ENCODE peak calls at places on chromosomes 1 and 21, in five cellular contexts. U is AG04449, E is thoracic aorta, T is fibroblast of mammary gland, Q is cardiac muscle cell. M is an unnamed sample.

GRCh38 chr1:228315945-228316588 is 90.6 kb downstream of the TRIM11 start:
- DNase-seq in U (no peak), E (no peak), T (no peak), Q (no peak), M (no peak)

GRCh38 chr1:159854101-159854692 is 8.3 kb downstream of the VSIG8 start:
- DNase-seq in T (peak), U (no peak), Q (peak), E (peak), M (no peak)

GRCh38 chr1:11744287-11744686 is 8.4 kb downstream of the AGTRAP start:
- DNase-seq in Q (no peak), E (no peak), T (no peak), U (no peak), M (no peak)

GRCh38 chr1:221392453-221392852 is 349.4 kb downstream of the DUSP10 start:
- DNase-seq in Q (no peak), E (peak), U (peak), T (peak), M (peak)

GRCh38 chr1:94895518-94895917 is 31.4 kb downstream of the CNN3 start:
- DNase-seq in T (no peak), U (no peak), E (no peak), Q (no peak), M (no peak)

GRCh38 chr1:205301842-205302588 is 19.5 kb downstream of the NUAK2 start:
- DNase-seq in T (peak), Q (no peak), U (no peak), E (no peak), M (no peak)

GRCh38 chr1:241423541-241424479 is 66.8 kb upstream of the RGS7 start:
- DNase-seq in U (no peak), T (peak), Q (peak), E (no peak), M (no peak)

GRCh38 chr1:99754055-99754626 is 12.3 kb downstream of the FRRS1 start:
- DNase-seq in Q (no peak), E (no peak), U (no peak), T (no peak), M (no peak)

GRCh38 chr1:201893431-201893830 is 4.7 kb downstream of the SHISA4 start:
- DNase-seq in U (no peak), T (no peak), E (no peak), Q (no peak), M (no peak)

GRCh38 chr21:31596055-31596454 is 63.4 kb upstream of the SOD1 start:
- DNase-seq in T (no peak), Q (no peak), E (no peak), U (no peak), M (no peak)

GRCh38 chr1:101235696-101236545 is 898 bp upstream of the S1PR1 start:
- DNase-seq in T (peak), U (no peak), Q (peak), E (no peak), M (peak)

GRCh38 chr1:94873520-94874351 is 53.2 kb downstream of the CNN3 start:
- DNase-seq in Q (peak), E (no peak), U (no peak), T (peak), M (peak)

GRCh38 chr1:16143566-16144324 is 12.1 kb downstream of the EPHA2 start:
- DNase-seq in E (no peak), U (no peak), T (no peak), Q (peak), M (peak)

GRCh38 chr21:44337941-44338895 is 972 bp downstream of the CFAP410 start:
- DNase-seq in E (peak), U (peak), Q (peak), T (peak), M (peak)

GRCh38 chr1:88876573-88877335 is 14.6 kb downstream of the GTF2B start:
- DNase-seq in U (no peak), Q (no peak), E (no peak), T (no peak), M (no peak)

GRCh38 chr1:238061967-238062613 is 171.4 kb upstream of the ZP4 start:
- DNase-seq in Q (no peak), T (peak), E (no peak), U (no peak), M (peak)

GRCh38 chr1:197557302-197557701 is 218.0 kb downstream of the DENND1B start:
- DNase-seq in E (no peak), T (peak), U (no peak), Q (no peak), M (peak)

GRCh38 chr1:16458801-16459200 is 18.3 kb downstream of the NECAP2 start:
- DNase-seq in E (no peak), U (no peak), Q (no peak), T (no peak), M (no peak)

DNA sequence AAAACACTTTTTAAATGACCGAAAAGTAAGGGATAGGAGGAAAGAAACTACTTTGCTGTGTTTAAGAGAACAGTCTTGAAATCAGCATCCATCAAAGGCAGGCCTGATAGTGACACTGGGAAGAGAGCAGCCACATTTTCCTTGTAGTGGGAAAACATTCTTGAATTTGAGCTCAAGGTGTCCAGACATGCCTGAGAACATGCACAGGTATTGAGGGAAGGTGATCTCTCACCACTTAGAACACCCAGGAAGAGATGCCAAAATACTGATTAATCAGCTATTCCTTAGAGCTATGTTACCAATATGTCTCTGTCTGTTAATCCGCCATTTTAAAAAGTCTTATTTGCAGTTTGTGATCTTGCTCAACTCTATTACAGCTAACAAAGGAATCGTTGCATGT is 25.9 kb downstream of the IL12RB2 start:
- DNase-seq in T (no peak), Q (no peak), U (no peak), E (no peak), M (peak)
- H3K4me3 ChIP-seq in T (no peak), Q (no peak), U (no peak), E (no peak), M (no peak)

DNA sequence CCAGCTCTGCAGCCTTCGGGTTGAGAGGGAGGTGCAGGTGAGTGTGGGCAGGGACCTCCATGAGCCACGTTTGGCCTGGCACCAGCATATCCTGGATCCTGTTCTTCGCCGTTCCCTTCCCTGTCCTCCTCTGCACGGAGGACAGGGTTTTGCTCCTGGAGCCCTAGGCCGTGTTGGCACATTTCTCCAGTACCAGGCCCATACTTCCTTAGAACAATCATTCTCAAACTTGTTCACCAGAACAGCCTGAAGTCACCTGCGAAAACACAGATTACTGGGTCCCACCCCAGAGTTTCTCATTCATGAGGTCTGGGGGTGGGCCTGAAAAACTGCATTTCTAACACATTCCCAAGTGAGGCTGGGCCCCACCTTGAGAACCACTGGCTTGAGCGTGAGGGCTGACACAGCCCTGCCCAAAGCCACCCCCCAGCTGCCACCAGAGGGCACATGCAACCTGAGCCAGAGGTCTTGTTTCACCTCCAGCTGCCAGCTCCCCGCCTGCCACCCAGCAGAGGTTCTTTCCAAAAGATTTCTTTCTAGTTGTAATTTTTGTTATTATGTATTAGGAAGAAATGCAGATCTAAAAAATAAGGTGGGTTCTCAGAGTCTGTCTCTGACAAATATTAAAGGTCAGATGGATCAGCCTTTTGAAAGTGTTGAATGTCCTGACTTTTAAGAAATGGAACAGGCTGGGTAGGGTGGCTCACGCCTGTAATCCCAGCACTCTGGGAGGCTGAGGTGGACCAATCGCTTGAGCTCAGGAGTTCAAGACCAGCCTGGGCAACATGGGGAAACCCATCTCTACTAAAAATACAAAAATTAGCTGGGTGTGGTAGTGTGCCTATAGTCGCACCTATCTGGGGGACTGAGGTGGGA is 39.6 kb upstream of the LDLRAP1 start:
- DNase-seq in U (no peak), E (no peak), T (no peak), Q (peak), M (peak)
- TF ChIP-seq CTCF in U (peak), E (peak), T (peak), Q (peak), M (peak)

GRCh38 chr1:209769171-209769904 is 13.5 kb downstream of the TRAF3IP3 start:
- DNase-seq in Q (peak), T (peak), U (peak), E (peak), M (peak)
- H3K4me3 ChIP-seq in Q (no peak), T (no peak), U (no peak), E (peak), M (no peak)

GRCh38 chr21:22575165-22575584 is 1577.0 kb downstream of the NCAM2 start:
- DNase-seq in U (no peak), E (no peak), T (no peak), Q (peak), M (no peak)
- TF ChIP-seq CTCF in U (no peak), E (no peak), T (no peak), Q (no peak), M (no peak)

DNA sequence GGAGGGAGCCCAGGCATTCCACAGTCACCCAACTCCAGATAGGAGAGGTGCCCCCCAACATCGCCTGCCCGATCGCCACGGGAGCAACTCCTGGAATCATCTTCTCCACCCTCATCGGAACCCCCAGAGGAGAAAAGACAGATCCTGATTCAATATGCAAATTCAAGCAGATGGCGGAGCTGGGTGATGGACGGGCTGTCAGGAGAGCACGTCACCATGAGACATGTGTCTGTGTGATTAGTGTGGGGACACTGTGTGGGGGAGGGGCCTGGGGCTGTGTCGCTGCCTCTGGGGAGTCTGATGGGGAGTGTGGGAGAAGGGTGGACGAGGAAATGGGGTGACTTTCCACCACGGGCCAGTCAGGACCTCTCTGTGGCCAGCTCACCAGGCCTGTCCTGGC is 90.2 kb upstream of the CSF3R start:
- DNase-seq in T (no peak), E (no peak), U (no peak), Q (no peak), M (no peak)
- H3K4me3 ChIP-seq in T (no peak), E (no peak), U (no peak), Q (no peak), M (no peak)

GRCh38 chr1:152182431-152182830 is 23.4 kb upstream of the RPTN start:
- DNase-seq in Q (no peak), U (no peak), E (no peak), T (peak), M (peak)
- TF ChIP-seq CTCF in Q (peak), U (peak), E (peak), T (peak), M (peak)

GRCh38 chr1:117373932-117374331 is 6.7 kb downstream of the MAN1A2 start:
- DNase-seq in E (no peak), U (no peak), T (no peak), Q (no peak), M (no peak)

GRCh38 chr1:117370071-117370470 is 2.8 kb downstream of the MAN1A2 start:
- DNase-seq in E (no peak), U (no peak), T (peak), Q (no peak), M (peak)

GRCh38 chr1:117372863-117373412 is 5.7 kb downstream of the MAN1A2 start:
- DNase-seq in E (no peak), Q (no peak), T (peak), U (no peak), M (peak)

GRCh38 chr1:117370509-117370908 is 3.3 kb downstream of the MAN1A2 start:
- DNase-seq in Q (no peak), U (no peak), T (no peak), E (no peak), M (no peak)

DNA sequence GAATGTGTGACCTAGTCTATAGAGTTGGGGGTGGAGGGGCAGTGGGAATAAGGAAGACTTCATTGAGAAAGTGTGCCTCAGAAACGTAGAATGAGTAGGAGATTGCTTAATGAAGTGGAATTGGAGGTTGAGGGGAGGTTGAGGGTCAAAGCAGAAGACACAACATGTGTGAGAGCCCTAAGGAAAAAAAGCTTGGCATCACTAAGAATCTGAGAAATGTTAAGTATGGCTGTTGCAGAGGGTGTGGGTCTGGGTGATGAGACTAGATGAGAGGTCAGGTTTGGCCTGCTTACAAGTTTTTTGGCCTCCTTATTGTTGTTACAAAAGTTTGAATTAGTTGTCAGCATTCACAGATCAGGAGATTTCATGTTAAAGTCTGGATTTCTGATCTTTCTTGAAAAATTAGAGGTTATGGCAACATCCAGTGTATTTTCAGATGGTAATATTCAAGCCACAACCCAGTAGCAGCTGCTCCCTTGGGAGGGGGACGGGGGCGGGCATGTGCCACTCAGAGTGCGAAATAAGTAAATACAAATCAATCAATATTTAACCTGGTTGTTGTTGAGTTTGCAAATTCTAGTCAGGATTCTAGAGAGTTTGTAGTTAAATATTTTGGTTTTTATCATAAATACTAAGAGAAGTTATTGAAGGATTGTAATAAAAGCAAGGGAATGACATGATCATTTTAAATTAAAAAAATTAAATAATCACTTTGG is 4.3 kb downstream of the MAN1A2 start:
- DNase-seq in E (no peak), T (peak), Q (peak), U (no peak), M (no peak)
- H3K4me3 ChIP-seq in E (no peak), T (no peak), Q (no peak), U (no peak), M (no peak)

DNA sequence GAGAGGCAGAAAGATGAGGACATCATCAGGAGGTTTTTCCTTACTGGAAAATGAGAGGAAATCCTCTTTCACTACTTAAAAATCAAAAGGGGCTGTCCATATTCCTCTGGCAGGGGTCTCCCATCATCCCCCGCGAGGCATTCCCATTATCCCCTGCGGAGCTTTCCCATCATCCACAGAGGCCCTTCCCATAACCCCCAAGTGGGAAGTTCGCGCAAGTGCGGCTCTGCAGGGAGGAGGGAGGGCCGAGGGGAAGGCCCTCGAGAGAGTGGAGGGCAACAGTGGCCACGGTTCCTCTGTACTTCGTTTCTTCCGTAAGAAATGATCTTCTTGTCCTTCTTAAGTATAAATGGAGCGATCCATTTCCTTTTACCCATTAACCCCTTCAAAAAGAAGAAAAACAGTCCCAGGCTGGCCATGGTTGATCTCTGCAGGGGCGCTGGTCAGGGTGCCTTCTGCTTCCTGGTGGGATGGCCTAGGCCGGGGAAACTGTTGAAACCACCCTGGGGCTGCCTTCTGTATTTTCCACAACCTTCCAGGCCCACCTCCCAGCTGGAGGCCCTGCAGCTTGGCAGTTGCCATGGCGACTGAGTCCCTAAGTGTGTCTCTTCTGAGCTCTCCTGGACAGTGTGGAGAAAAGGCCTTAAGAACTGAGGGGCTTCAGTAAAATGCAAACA is 3.5 kb upstream of the RSPH1 start:
- DNase-seq in Q (peak), E (no peak), U (no peak), T (no peak), M (no peak)
- TF ChIP-seq CTCF in Q (no peak), E (no peak), U (no peak), T (no peak), M (no peak)

DNA sequence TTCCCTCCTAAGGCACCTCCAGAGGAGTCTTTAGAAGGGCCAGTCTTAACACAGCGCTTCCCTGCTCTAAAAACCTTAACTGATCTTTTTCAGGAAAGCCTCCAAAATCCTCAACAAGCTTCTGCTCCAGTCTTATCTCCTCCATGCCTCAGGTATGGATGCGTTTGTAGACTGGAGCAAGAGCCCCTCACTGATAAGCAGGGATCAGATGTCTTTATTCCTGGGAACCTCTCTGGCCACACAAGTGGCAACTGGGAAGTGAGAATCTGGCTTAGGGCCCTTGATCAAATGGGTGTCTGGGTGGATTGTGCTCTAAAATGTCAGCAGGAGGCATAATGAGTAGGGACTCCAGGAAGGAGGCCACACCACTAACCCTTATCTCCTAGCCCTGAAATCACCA is 1.4 kb downstream of the ZBTB8A start:
- DNase-seq in E (no peak), Q (peak), U (no peak), T (no peak), M (no peak)
- H3K4me3 ChIP-seq in E (peak), Q (peak), U (peak), T (peak), M (peak)

M was measured in bronchial epithelial cell.